ENCODE peak calls at places on chromosomes 6 and 20, in four cellular contexts. R is osteocyte, S is SK-N-SH, Z is endothelial cell of umbilical vein. E is an unnamed sample.

GRCh38 chr6:21556968-21557721 is 36.4 kb upstream of the SOX4 start:
- DNase-seq in Z (peak), S (no peak), R (no peak), E (no peak)

GRCh38 chr20:58855506-58856314 is 3.2 kb downstream of the GNAS start:
- DNase-seq in Z (no peak), S (no peak), R (no peak), E (no peak)

GRCh38 chr6:122947355-122947754 is 48.7 kb upstream of the CLVS2 start:
- DNase-seq in Z (peak), R (no peak), S (peak), E (peak)

GRCh38 chr6:29589423-29590048 is 4.6 kb downstream of the OR2H2 start:
- DNase-seq in S (peak), R (no peak), Z (peak), E (peak)

GRCh38 chr6:7727951-7728854 is 2.3 kb downstream of the BMP6 start:
- DNase-seq in Z (no peak), R (no peak), S (peak), E (peak)

GRCh38 chr6:166331503-166332133 is 10.7 kb downstream of the SFT2D1 start:
- DNase-seq in S (no peak), Z (no peak), R (no peak), E (no peak)

GRCh38 chr6:156427345-156427744 is 349.8 kb upstream of the ARID1B start:
- DNase-seq in R (no peak), S (no peak), Z (peak), E (no peak)

GRCh38 chr20:50380697-50381040 is 129.5 kb upstream of the PTPN1 start:
- DNase-seq in R (no peak), S (peak), Z (peak), E (no peak)

GRCh38 chr6:66278115-66278514 is 571.1 kb upstream of the EYS start:
- DNase-seq in R (no peak), Z (no peak), S (no peak), E (no peak)

GRCh38 chr20:39645130-39645529 is 683.0 kb downstream of the DHX35 start:
- DNase-seq in R (no peak), Z (peak), S (no peak), E (no peak)

GRCh38 chr20:57655812-57656161 is 35.6 kb upstream of the ZBP1 start:
- DNase-seq in Z (no peak), S (peak), R (no peak), E (no peak)

GRCh38 chr6:107440935-107441334 is 18.4 kb downstream of the PDSS2 start:
- DNase-seq in S (no peak), Z (no peak), R (no peak), E (no peak)

GRCh38 chr6:1662532-1662931 is 52.8 kb downstream of the FOXC1 start:
- DNase-seq in Z (no peak), S (no peak), R (no peak), E (no peak)

GRCh38 chr20:38127011-38127621 is 38.0 kb downstream of the TGM2 start:
- DNase-seq in S (no peak), Z (peak), R (no peak), E (no peak)

GRCh38 chr6:6057442-6058053 is 50.8 kb upstream of the NRN1 start:
- DNase-seq in Z (peak), R (no peak), S (peak), E (no peak)

GRCh38 chr6:129936329-129937165 is 75.4 kb upstream of the TMEM244 start:
- DNase-seq in Z (peak), S (no peak), R (no peak), E (peak)

GRCh38 chr6:106356382-106356781 is 4.1 kb upstream of the CRYBG1 start:
- DNase-seq in S (no peak), Z (no peak), R (no peak), E (no peak)

GRCh38 chr6:20444786-20445271 is 43.1 kb downstream of the E2F3 start:
- DNase-seq in S (no peak), Z (no peak), R (no peak), E (no peak)

GRCh38 chr6:2783188-2783957 is 18.2 kb downstream of the WRNIP1 start:
- DNase-seq in R (no peak), Z (peak), S (no peak), E (no peak)

GRCh38 chr6:44645276-44645675 is 257.8 kb downstream of the CDC5L start:
- DNase-seq in R (no peak), Z (no peak), S (no peak), E (no peak)

GRCh38 chr6:26087284-26088115 is at the start of gene HFE:
- DNase-seq in S (no peak), Z (peak), R (no peak), E (peak)

GRCh38 chr6:118856301-118856700 is 37.7 kb upstream of the ASF1A start:
- DNase-seq in R (no peak), S (no peak), Z (no peak), E (no peak)

GRCh38 chr6:123803456-123803861 is 206 bp upstream of the NKAIN2 start:
- DNase-seq in Z (no peak), R (no peak), S (peak), E (no peak)

GRCh38 chr6:10411131-10411914 is 3.6 kb downstream of the TFAP2A start:
- DNase-seq in Z (no peak), R (no peak), S (no peak), E (peak)

GRCh38 chr6:68653074-68653705 is 18.1 kb downstream of the ADGRB3 start:
- DNase-seq in S (no peak), R (no peak), Z (no peak), E (no peak)

GRCh38 chr20:51386586-51386985 is 155.9 kb downstream of the NFATC2 start:
- DNase-seq in S (no peak), R (no peak), Z (no peak), E (no peak)

DNA sequence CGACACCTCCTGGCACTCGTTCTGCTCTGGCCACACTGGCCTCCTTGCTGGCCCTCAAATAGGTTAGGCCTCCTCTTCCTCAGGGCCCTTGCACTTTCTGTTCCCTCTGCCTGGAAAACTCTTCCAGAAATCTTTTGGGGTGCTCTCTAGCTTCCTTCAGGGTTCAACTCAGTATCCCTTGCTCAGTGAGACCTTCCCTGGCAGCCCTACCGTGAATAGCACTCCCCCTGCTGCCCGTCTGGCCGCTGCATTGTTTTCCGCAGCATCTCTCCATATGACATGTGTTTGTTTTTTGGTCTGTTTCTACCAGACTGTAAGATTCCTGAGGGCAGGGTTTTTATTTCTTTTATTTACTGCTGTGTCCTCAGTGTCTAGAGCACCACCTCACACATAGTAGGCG is 6.7 kb downstream of the DDX27 start:
- DNase-seq in S (no peak), Z (no peak), R (no peak), E (no peak)
- TF ChIP-seq CTCF in S (no peak), Z (no peak), R (no peak), E (no peak)

GRCh38 chr6:144219056-144219685 is 66.0 kb upstream of the UTRN start:
- DNase-seq in Z (peak), R (no peak), S (peak), E (no peak)
- TF ChIP-seq CTCF in Z (peak), R (peak), S (peak), E (peak)

DNA sequence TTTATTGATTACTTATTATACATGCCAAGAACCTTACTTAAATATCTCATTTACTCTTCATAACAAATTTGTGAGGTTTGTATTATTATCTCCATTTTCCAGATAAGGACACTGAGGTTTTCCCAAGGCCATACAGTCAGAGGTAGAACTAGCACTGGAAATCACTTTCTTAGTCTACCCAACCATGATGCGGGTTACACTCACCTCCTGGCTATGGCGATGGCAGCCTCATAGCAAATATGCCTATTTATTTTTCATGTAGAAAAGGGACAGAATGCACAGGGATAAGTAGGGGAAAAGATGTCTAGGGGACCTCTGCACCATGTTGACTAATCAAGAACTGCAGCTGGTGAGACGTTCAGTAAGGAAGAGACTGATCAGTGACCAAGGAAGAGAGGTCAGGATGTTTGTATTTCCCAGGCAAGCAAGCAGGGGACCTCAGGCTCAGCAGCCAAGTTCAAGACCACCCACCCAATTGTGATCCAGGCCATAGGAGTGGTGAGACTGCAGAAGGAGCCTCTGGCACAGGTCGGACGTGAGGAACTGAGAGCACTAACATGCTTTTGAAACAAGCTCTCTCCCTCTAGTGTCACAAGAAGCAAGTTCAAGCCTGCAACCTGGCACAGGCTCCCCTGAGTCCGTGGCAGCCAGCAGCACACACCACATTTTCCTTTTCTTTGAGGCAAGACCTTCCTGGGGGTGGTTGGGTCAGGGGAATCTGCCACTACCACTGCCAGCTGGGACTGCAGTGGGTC is 97.8 kb downstream of the GMPR start:
- DNase-seq in S (no peak), R (no peak), Z (peak), E (no peak)
- TF ChIP-seq CTCF in S (no peak), R (no peak), Z (peak), E (no peak)

GRCh38 chr20:47775039-47775438 is 10.2 kb downstream of the SULF2 start:
- DNase-seq in R (no peak), Z (no peak), S (no peak), E (no peak)
- TF ChIP-seq CTCF in R (no peak), Z (no peak), S (no peak), E (no peak)

GRCh38 chr6:154347981-154348380 is 8.6 kb downstream of the IPCEF1 start:
- DNase-seq in S (no peak), R (no peak), Z (no peak), E (no peak)

GRCh38 chr6:154341326-154341725 is 15.3 kb downstream of the IPCEF1 start:
- DNase-seq in R (no peak), Z (no peak), S (no peak), E (no peak)

GRCh38 chr6:154345811-154346210 is 10.8 kb downstream of the IPCEF1 start:
- DNase-seq in R (no peak), Z (no peak), S (no peak), E (no peak)

GRCh38 chr6:154341876-154342275 is 14.7 kb downstream of the IPCEF1 start:
- DNase-seq in R (peak), S (no peak), Z (no peak), E (no peak)

GRCh38 chr6:154343473-154344308 is 12.9 kb downstream of the IPCEF1 start:
- DNase-seq in Z (peak), S (no peak), R (no peak), E (peak)
- TF ChIP-seq CTCF in Z (no peak), S (peak), R (peak), E (peak)

E was measured in nephron progenitor cell.